ENCODE peak calls at places on chromosome 21, in five cellular contexts. C is NCI-H2081; X is CD8-positive, alpha-beta T cell; G is stimulated activated CD8-positive, alpha-beta memory T cell treated with anti-CD3 and anti-CD28 coated beads, Interleukin-2, amount 100 ng/mL, for 1 hour; V is C1 segment of cervical spinal cord. P is an unnamed sample.

GRCh38 chr21:31447477-31447876 is 103.4 kb upstream of the TIAM1 start:
- DNase-seq in X (no peak), V (no peak), C (no peak), G (no peak), P (no peak)

GRCh38 chr21:36609654-36610053 is 89.3 kb upstream of the SIM2 start:
- DNase-seq in X (no peak), V (no peak), G (no peak), C (no peak), P (no peak)

GRCh38 chr21:41507521-41508414 is at the start of gene TMPRSS2:
- DNase-seq in C (no peak), X (no peak), V (no peak), G (no peak), P (no peak)

GRCh38 chr21:43299441-43300277 is 127.3 kb downstream of the SIK1 start:
- DNase-seq in C (no peak), X (no peak), V (no peak), G (no peak), P (no peak)

GRCh38 chr21:27475363-27475955 is 508.6 kb upstream of the ADAMTS5 start:
- DNase-seq in X (no peak), V (no peak), G (no peak), C (no peak), P (no peak)

GRCh38 chr21:37005548-37006242 is 807 bp upstream of the RIPPLY3 start:
- DNase-seq in G (no peak), V (no peak), C (no peak), X (no peak), P (no peak)

GRCh38 chr21:37032877-37033471 is 26.5 kb downstream of the RIPPLY3 start:
- DNase-seq in G (no peak), X (no peak), V (no peak), C (no peak), P (no peak)

GRCh38 chr21:31670065-31670464 is 10.6 kb downstream of the SOD1 start:
- DNase-seq in X (no peak), G (no peak), C (no peak), V (no peak), P (no peak)

GRCh38 chr21:37450385-37451044 is 83.9 kb downstream of the DYRK1A start:
- DNase-seq in G (no peak), C (no peak), X (no peak), V (no peak), P (no peak)

GRCh38 chr21:45208627-45208951 is 79.1 kb downstream of the POFUT2 start:
- DNase-seq in X (no peak), V (no peak), G (no peak), C (no peak), P (no peak)

GRCh38 chr21:42112857-42113256 is 41.7 kb downstream of the UMODL1 start:
- DNase-seq in X (no peak), G (no peak), V (no peak), C (peak), P (no peak)

GRCh38 chr21:45341779-45342178 is 54.1 kb upstream of the POFUT2 start:
- DNase-seq in G (no peak), X (no peak), C (peak), V (no peak), P (no peak)

GRCh38 chr21:26966360-26966977 is 419 bp downstream of the ADAMTS5 start:
- DNase-seq in V (no peak), G (no peak), C (no peak), X (no peak), P (no peak)

GRCh38 chr21:26557106-26557505 is 16.0 kb downstream of the CYYR1 start:
- DNase-seq in C (peak), X (no peak), V (no peak), G (no peak), P (no peak)

GRCh38 chr21:45405819-45406762 is 1.1 kb downstream of the COL18A1 start:
- DNase-seq in G (no peak), V (no peak), C (no peak), X (no peak), P (no peak)

GRCh38 chr21:18053151-18053550 is 191.5 kb upstream of the CHODL start:
- DNase-seq in C (no peak), X (no peak), V (no peak), G (no peak), P (no peak)

GRCh38 chr21:38951095-38951745 is 145.5 kb downstream of the ETS2 start:
- DNase-seq in C (no peak), X (no peak), V (no peak), G (no peak), P (no peak)

GRCh38 chr21:10640446-10640845 is 119.1 kb downstream of the TPTE start:
- DNase-seq in G (no peak), V (no peak), X (no peak), C (no peak), P (no peak)

GRCh38 chr21:40053007-40053406 is 185.8 kb downstream of the PCP4 start:
- DNase-seq in G (no peak), X (no peak), C (no peak), V (peak), P (no peak)

GRCh38 chr21:17730782-17731181 is 88.4 kb downstream of the C21orf91 start:
- DNase-seq in C (no peak), V (no peak), X (no peak), G (no peak), P (no peak)

GRCh38 chr21:44932366-44933181 is 7.3 kb upstream of the SLX9 start:
- DNase-seq in X (peak), C (no peak), V (no peak), G (no peak), P (peak)

GRCh38 chr21:45613881-45614280 is 29.6 kb upstream of the PCBP3 start:
- DNase-seq in G (no peak), X (no peak), V (no peak), C (no peak), P (no peak)

GRCh38 chr21:25535811-25536210 is 71.5 kb downstream of the MRPL39 start:
- DNase-seq in X (no peak), C (no peak), G (no peak), V (no peak), P (no peak)

GRCh38 chr21:25107708-25108107 is 499.6 kb downstream of the MRPL39 start:
- DNase-seq in V (no peak), G (no peak), C (no peak), X (no peak), P (no peak)

GRCh38 chr21:40054403-40054802 is 187.2 kb downstream of the PCP4 start:
- DNase-seq in X (no peak), C (peak), G (no peak), V (no peak), P (no peak)

GRCh38 chr21:38639782-38640750 is 141.8 kb upstream of the ERG start:
- DNase-seq in X (no peak), G (no peak), C (no peak), V (no peak), P (no peak)

GRCh38 chr21:34126691-34127090 is 53.3 kb downstream of the MRPS6 start:
- DNase-seq in C (no peak), G (no peak), V (no peak), X (no peak), P (no peak)

GRCh38 chr21:35239811-35240219 is 190.7 kb upstream of the RUNX1 start:
- DNase-seq in X (no peak), G (no peak), V (no peak), C (peak), P (no peak)

P was measured in activated T-helper 9 cell treated with anti-CD3 and anti-CD28 coated beads, Interleukin-2, amount 50 U/mL, for 16 hours.